ENCODE peak calls at places on chromosomes 5 and 9, in ten cellular contexts. M is upper lobe of right lung, V is psoas muscle, W is Peyer's patch, F is B cell, R is astrocyte of the spinal cord, I is left ventricle myocardium inferior, E is neural progenitor cell, U is lower lobe of right lung, C is LNCaP clone FGC. D is an unnamed sample.

GRCh38 chr5:17232405-17232804 is 15.0 kb downstream of the BASP1 start:
- DNase-seq in R (no peak), V (no peak), C (no peak), E (no peak), F (no peak), I (no peak), W (no peak), M (no peak), U (no peak), D (no peak)

GRCh38 chr5:140084466-140084865 is 29.4 kb upstream of the PURA start:
- DNase-seq in I (peak; percentile 28), R (no peak), F (no peak), U (peak; percentile 45), M (no peak), W (no peak), E (no peak), V (no peak), C (peak; percentile 37), D (no peak)

GRCh38 chr5:36661446-36662220 is 55.2 kb downstream of the SLC1A3 start:
- DNase-seq in I (no peak), R (no peak), E (no peak), C (no peak), V (no peak), M (no peak), F (no peak), W (no peak), U (no peak), D (no peak)

GRCh38 chr5:1118231-1118698 is 6.4 kb upstream of the SLC12A7 start:
- DNase-seq in C (no peak), F (no peak), I (no peak), W (no peak), E (no peak), M (no peak), V (peak; percentile 83), R (no peak), U (no peak), D (no peak)

GRCh38 chr5:122183098-122183794 is 53.9 kb downstream of the ZNF474 start:
- DNase-seq in C (no peak), F (no peak), E (no peak), I (peak; percentile 75), R (peak; percentile 89), W (no peak), U (peak; percentile 77), M (peak; percentile 83), V (peak; percentile 73), D (no peak)

GRCh38 chr5:119302916-119303897 is 52.6 kb upstream of the TNFAIP8 start:
- DNase-seq in W (no peak), V (no peak), R (peak; percentile 98), U (no peak), E (no peak), M (no peak), F (no peak), I (no peak), C (no peak), D (no peak)

GRCh38 chr9:112094948-112095779 is 79.9 kb downstream of the SUSD1 start:
- DNase-seq in C (no peak), V (no peak), W (no peak), F (no peak), R (no peak), E (no peak), I (no peak), U (no peak), M (no peak), D (no peak)

GRCh38 chr9:89077519-89077918 is 86.3 kb downstream of the S1PR3 start:
- DNase-seq in R (no peak), I (no peak), C (no peak), U (no peak), W (no peak), E (no peak), F (peak; percentile 21), V (no peak), M (no peak), D (no peak)

GRCh38 chr9:106859957-106860715 is 2.8 kb upstream of the ZNF462 start:
- DNase-seq in M (peak; percentile 70), R (peak; percentile 44), I (peak; percentile 28), C (no peak), F (no peak), E (peak; percentile 85), W (no peak), V (peak; percentile 72), U (peak; percentile 60), D (no peak)

GRCh38 chr5:179008667-179009066 is 13.5 kb upstream of the GRM6 start:
- DNase-seq in M (no peak), F (no peak), U (no peak), V (no peak), C (no peak), R (no peak), I (no peak), E (no peak), W (no peak), D (no peak)
- TF ChIP-seq CTCF in M (no peak), F (no peak), U (no peak), V (no peak), C (no peak), R (no peak), I (no peak), E (peak; percentile 21), W (no peak), D (peak; percentile 41)

DNA sequence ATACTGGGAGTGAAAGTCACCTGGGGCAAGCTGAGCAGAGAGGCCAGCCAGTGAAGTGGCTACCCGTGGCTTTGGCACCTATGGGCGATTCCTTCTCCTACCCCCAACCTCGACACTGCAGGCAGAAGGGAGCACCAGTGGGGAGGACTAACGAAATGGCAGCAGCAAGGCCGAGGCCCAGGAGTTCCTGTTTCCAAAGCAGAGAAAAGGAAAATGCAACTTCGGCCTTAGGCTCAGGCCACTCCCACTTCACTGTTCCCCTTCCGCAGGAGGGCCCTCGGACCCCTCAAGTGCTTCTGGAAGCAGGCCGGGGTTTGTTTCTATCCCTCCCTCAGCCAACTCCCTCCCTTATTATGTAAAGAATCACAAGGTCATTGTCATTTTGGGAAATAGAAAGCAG is 36.4 kb upstream of the NKX2-5 start:
- DNase-seq in E (no peak), I (no peak), M (no peak), F (no peak), R (no peak), U (peak; percentile 67), V (no peak), W (no peak), C (no peak), D (no peak)
- TF ChIP-seq CTCF in E (no peak), I (no peak), M (no peak), F (no peak), R (no peak), U (no peak), V (no peak), W (no peak), C (no peak), D (no peak)

DNA sequence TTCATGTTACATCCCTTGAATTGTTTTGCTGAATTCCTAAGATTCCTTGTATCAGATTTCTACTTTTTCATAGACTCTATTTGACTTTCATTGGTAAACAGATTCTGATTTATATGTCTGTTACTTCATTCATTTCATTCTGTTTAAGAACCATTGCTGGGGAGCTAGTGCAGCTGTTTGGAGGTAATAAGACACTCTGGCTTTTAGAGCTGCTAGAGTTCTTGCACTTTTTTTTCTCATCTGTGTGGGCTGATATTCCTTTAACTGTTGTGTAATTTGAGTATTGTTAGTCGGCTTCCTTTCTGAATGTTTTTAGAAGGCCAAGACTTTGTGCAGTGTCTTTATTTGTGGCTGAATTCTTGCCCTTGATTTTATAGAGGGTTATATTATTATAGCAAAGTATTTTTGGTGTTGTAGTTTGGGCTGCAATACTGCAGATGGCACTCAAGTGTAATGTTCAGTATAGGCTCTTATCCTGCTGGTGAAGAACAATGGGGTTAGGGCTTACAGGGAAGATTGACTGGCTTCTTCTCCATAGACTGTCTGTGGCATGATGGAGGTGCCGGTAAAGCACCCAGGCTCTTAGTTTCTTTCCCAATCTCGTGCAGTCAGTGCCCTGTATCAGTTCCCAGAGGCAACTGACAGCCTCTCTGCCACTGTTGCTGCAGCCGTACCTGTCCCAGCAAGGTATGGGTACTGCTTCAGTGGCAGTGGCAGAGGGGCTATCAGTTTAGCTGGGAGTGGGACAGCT is 162.2 kb downstream of the OXCT1 start:
- DNase-seq in V (no peak), M (no peak), R (peak; percentile 71), F (no peak), E (peak; percentile 71), I (no peak), U (no peak), C (peak; percentile 41), W (no peak), D (no peak)
- TF ChIP-seq CTCF in V (peak; percentile 16), M (no peak), R (peak; percentile 65), F (no peak), E (peak; percentile 64), I (peak; percentile 27), U (no peak), C (peak; percentile 62), W (peak; percentile 28), D (peak; percentile 61)

GRCh38 chr5:151051931-151052608 is 28.8 kb downstream of the TNIP1 start:
- DNase-seq in U (no peak), V (peak; percentile 48), M (no peak), R (no peak), C (no peak), I (no peak), E (no peak), W (no peak), F (no peak), D (no peak)
- TF ChIP-seq CTCF in U (no peak), V (no peak), M (no peak), R (no peak), C (no peak), I (no peak), E (no peak), W (no peak), F (no peak), D (no peak)